ENCODE peak calls at places on chromosomes 1 and 21, in four cellular contexts. One of them, this sample, is unnamed.

GRCh38 chr1:55426156-55426555 is 211.0 kb upstream of the USP24 start:
- DNase-seq in HepG2: no peak
- DNase-seq in HCT116: no peak
- DNase-seq in K562: no peak
- DNase-seq in this sample: no peak

GRCh38 chr1:170250531-170251276 is 104.9 kb downstream of the NTMT2 start:
- DNase-seq in HepG2: no peak
- DNase-seq in HCT116: no peak
- DNase-seq in K562: no peak
- DNase-seq in this sample: no peak

GRCh38 chr21:45698493-45698947 is 55.0 kb downstream of the PCBP3 start:
- DNase-seq in HCT116: no peak
- DNase-seq in HepG2: no peak
- DNase-seq in K562: no peak
- DNase-seq in this sample: no peak

GRCh38 chr1:94048413-94049164 is 72.4 kb downstream of the ABCA4 start:
- DNase-seq in K562: no peak
- DNase-seq in HCT116: no peak
- DNase-seq in HepG2: peak
- DNase-seq in this sample: no peak

GRCh38 chr21:34073749-34074282 is 438 bp downstream of the MRPS6 start:
- DNase-seq in HepG2: no peak
- DNase-seq in K562: peak
- DNase-seq in HCT116: no peak
- DNase-seq in this sample: no peak

GRCh38 chr1:27322569-27323116 is 680 bp downstream of the TMEM222 start:
- DNase-seq in HepG2: peak
- DNase-seq in K562: no peak
- DNase-seq in HCT116: no peak
- DNase-seq in this sample: no peak

GRCh38 chr1:201696217-201696761 is 132.7 kb upstream of the IPO9 start:
- DNase-seq in HCT116: no peak
- DNase-seq in K562: no peak
- DNase-seq in HepG2: no peak
- DNase-seq in this sample: peak

GRCh38 chr1:115301438-115302020 is 36.5 kb downstream of the NGF start:
- DNase-seq in HCT116: no peak
- DNase-seq in HepG2: no peak
- DNase-seq in K562: no peak
- DNase-seq in this sample: no peak

GRCh38 chr21:39074508-39074907 is 108.7 kb downstream of the PSMG1 start:
- DNase-seq in HCT116: no peak
- DNase-seq in K562: no peak
- DNase-seq in HepG2: no peak
- DNase-seq in this sample: no peak

DNA sequence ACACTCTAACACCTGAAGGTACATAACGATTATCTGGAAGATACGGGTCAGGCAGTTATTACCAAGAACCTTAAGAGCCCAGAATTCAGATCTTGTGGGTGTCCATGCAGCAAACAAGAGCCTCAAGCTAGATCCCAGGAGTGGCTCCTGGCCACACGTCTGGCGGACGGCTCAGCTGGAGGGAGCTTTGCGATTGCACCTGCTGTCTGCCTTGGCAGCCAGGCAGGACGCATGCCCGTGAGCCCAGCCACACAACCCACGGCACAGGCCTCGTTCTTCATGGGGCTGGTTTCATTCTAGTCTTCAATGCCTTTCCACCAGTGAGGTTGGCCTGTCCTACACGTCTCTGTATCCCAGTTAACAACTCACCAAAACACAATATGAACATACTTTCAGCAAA is 5.7 kb downstream of the CCNL2 start:
- DNase-seq in HCT116: no peak
- DNase-seq in HepG2: no peak
- DNase-seq in K562: no peak
- DNase-seq in this sample: no peak
- TF ChIP-seq TCF7L2 in HCT116: no peak
- TF ChIP-seq TCF7L2 in HepG2: no peak
- TF ChIP-seq TCF7L2 in K562: no peak
- TF ChIP-seq TCF7L2 in this sample: no peak

DNA sequence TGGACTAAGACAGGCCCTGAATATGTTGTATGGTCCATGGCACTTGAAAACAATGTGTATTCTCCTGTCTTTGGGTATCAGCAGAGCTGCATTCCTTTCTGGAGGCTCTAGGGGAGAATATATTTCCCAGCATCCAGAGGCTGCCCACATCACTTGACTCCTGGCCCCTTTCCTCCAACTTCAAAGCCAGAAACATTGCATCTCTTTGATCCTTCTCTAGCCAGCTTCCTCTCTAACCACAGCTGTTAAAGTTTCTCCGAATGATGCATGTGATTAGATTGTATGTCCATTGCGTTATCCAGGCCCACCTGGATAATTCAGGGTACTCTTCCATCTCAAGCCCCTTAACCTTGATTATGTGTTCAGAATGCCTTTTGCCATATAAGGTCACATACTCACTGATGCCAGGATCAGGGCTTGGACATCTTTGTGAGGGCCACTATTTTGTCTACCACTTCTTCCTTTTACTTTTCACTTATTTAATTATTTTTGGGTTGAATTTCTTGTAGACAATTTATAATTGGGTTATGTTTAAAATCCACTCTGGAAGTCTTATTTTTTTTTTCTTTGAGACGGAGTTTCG is 5.3 kb downstream of the CHD1L start:
- DNase-seq in K562: no peak
- DNase-seq in HepG2: peak
- DNase-seq in HCT116: no peak
- DNase-seq in this sample: no peak
- H3K4me3 ChIP-seq in K562: no peak
- H3K4me3 ChIP-seq in HepG2: no peak
- H3K4me3 ChIP-seq in HCT116: no peak
- H3K4me3 ChIP-seq in this sample: no peak

DNA sequence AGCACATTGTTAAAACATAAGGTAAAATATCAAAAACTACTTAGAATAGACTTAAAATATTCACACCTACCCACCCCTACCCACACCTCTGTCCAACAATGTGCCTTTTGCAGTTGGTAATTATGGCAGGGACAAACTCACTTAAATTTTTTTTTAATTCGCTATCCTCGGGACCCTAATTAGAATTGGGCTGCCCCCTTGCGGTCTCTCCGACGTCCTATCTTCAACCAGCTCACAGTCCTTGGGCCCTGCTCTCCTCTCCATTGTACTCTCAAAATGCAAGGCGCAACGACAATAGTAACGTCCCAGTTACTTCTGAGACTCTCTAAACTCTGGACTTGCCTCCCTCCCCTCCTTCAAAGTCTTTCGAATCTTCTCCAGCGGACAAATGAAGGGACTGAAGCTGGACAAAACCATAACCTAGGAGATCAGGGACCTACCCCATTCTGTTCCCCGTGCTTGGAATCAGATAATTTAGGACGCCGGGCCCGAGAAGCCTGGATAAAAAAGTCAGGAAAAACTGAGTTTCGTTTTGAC is 1.1 kb upstream of the CIART start:
- DNase-seq in HepG2: no peak
- DNase-seq in K562: peak
- DNase-seq in HCT116: no peak
- DNase-seq in this sample: peak
- TF ChIP-seq TCF7L2 in HepG2: no peak
- TF ChIP-seq TCF7L2 in K562: no peak
- TF ChIP-seq TCF7L2 in HCT116: no peak
- TF ChIP-seq TCF7L2 in this sample: no peak

GRCh38 chr1:173865468-173866164 is 2.2 kb downstream of the GAS5 start:
- DNase-seq in HepG2: no peak
- DNase-seq in K562: no peak
- DNase-seq in HCT116: no peak
- DNase-seq in this sample: no peak
- H3K4me3 ChIP-seq in HepG2: peak
- H3K4me3 ChIP-seq in K562: peak
- H3K4me3 ChIP-seq in HCT116: peak
- H3K4me3 ChIP-seq in this sample: peak

GRCh38 chr1:172638885-172639831 is 19.7 kb upstream of the FASLG start:
- DNase-seq in K562: no peak
- DNase-seq in HepG2: peak
- DNase-seq in HCT116: peak
- DNase-seq in this sample: peak
- TF ChIP-seq TCF7L2 in K562: no peak
- TF ChIP-seq TCF7L2 in HepG2: no peak
- TF ChIP-seq TCF7L2 in HCT116: no peak
- TF ChIP-seq TCF7L2 in this sample: no peak

DNA sequence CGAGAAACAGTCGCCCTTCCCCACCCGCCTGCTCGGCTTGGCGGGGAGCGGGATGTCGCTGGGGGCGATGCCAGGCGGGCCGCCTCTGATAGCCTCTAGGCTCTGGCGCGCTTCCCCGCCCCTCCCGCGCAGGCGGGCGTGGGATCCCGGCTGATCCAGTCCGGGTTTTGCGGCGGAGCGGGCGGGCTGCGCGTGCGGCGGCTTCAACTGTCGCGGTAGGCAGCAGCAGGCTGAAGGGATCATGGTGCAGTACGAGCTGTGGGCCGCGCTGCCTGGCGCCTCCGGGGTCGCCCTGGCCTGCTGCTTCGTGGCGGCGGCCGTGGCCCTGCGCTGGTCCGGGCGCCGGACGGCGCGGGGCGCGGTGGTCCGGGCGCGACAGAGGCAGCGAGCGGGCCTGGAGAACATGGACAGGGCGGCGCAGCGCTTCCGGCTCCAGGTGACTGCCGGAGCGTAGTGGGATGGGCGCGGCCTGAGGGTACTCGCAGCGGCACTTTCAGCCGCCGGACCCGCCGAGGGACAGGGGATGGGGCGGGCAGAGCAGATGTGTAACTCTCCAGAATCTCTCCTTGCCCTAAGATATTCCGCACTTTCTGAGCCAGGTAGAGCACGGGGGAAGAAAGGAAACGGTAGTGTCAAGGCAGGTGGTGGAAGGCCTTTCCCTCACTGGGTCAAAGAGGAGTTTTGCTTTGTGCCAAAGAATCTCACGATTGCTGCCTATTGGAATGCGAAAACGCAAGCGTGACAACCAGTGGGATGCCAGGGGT is at the start of gene FAAH:
- DNase-seq in HCT116: peak
- DNase-seq in HepG2: peak
- DNase-seq in K562: peak
- DNase-seq in this sample: no peak
- H3K4me3 ChIP-seq in HCT116: peak
- H3K4me3 ChIP-seq in HepG2: peak
- H3K4me3 ChIP-seq in K562: no peak
- H3K4me3 ChIP-seq in this sample: peak

GRCh38 chr1:238639861-238640260 is 746.5 kb upstream of the CHRM3 start:
- DNase-seq in HCT116: no peak
- DNase-seq in HepG2: no peak
- DNase-seq in K562: no peak
- DNase-seq in this sample: no peak

GRCh38 chr1:238647877-238648276 is 738.5 kb upstream of the CHRM3 start:
- DNase-seq in HepG2: no peak
- DNase-seq in HCT116: no peak
- DNase-seq in K562: no peak
- DNase-seq in this sample: no peak

GRCh38 chr1:238642231-238642630 is 744.1 kb upstream of the CHRM3 start:
- DNase-seq in HepG2: no peak
- DNase-seq in K562: no peak
- DNase-seq in HCT116: no peak
- DNase-seq in this sample: no peak
- TF ChIP-seq TCF7L2 in HepG2: no peak
- TF ChIP-seq TCF7L2 in K562: no peak
- TF ChIP-seq TCF7L2 in HCT116: no peak
- TF ChIP-seq TCF7L2 in this sample: no peak

This sample was measured in Panc1.